ENCODE peak calls at places on chromosomes 2 and 18, in four cellular contexts. N is T-helper 1 cell, O is SHP77, C is stromal cell of bone marrow. P is an unnamed sample.
A peak's percentile ranks its signal among the peaks of the same experiment; 100 is the strongest.

GRCh38 chr2:153595939-153596338 is 117.4 kb upstream of the RPRM start:
- DNase-seq in N (no peak), O (peak; percentile 64), C (no peak), P (no peak)

GRCh38 chr2:9002637-9003365 is 683 bp downstream of the MBOAT2 start:
- DNase-seq in N (no peak), O (peak; percentile 48), C (no peak), P (no peak)

GRCh38 chr18:8895987-8896619 is 190.7 kb downstream of the MTCL1 start:
- DNase-seq in N (no peak), O (no peak), C (peak; percentile 86), P (no peak)

GRCh38 chr2:31387850-31388249 is 26.7 kb downstream of the XDH start:
- DNase-seq in N (no peak), O (no peak), C (no peak), P (no peak)

GRCh38 chr2:182360012-182360662 is 66.7 kb downstream of the PDE1A start:
- DNase-seq in N (no peak), O (no peak), C (peak; percentile 50), P (no peak)

GRCh38 chr18:74222710-74223497 is 68.9 kb downstream of the CYB5A start:
- DNase-seq in N (no peak), O (no peak), C (no peak), P (no peak)

GRCh38 chr2:179525340-179525739 is 260.7 kb upstream of the SESTD1 start:
- DNase-seq in N (no peak), O (no peak), C (no peak), P (no peak)

GRCh38 chr2:128401680-128402079 is 83.0 kb upstream of the HS6ST1 start:
- DNase-seq in N (no peak), O (no peak), C (no peak), P (no peak)

GRCh38 chr2:199703199-199703598 is 147.8 kb downstream of the FTCDNL1 start:
- DNase-seq in N (no peak), O (no peak), C (no peak), P (no peak)

GRCh38 chr18:36302676-36303075 is 5.2 kb downstream of the FHOD3 start:
- DNase-seq in N (no peak), O (no peak), C (no peak), P (no peak)